ENCODE peak calls at places on chromosomes 13 and 19, in seven cellular contexts. G is H1, Y is tibial nerve, W is K562, I is transverse colon, U is suprapubic skin, B is SK-N-SH. S is an unnamed sample.

GRCh38 chr13:113297370-113297871 is 382 bp downstream of the LAMP1 start:
- DNase-seq in U (no peak), W (peak), Y (no peak), G (no peak), I (peak), B (no peak), S (peak)

GRCh38 chr19:55118401-55118991 is 1.1 kb upstream of the PPP1R12C start:
- DNase-seq in G (peak), B (no peak), W (peak), Y (no peak), I (peak), U (no peak), S (no peak)

GRCh38 chr19:43525836-43526771 is 897 bp downstream of the ETHE1 start:
- DNase-seq in Y (no peak), I (peak), G (peak), B (peak), U (peak), W (no peak), S (no peak)

GRCh38 chr13:106550570-106551135 is 15.2 kb upstream of the EFNB2 start:
- DNase-seq in W (no peak), I (no peak), B (no peak), U (no peak), G (no peak), Y (no peak), S (no peak)

GRCh38 chr19:3701200-3701599 is 932 bp upstream of the PIP5K1C start:
- DNase-seq in I (no peak), Y (no peak), G (no peak), B (no peak), W (no peak), U (no peak), S (no peak)

GRCh38 chr19:42076375-42076944 is 494 bp downstream of the ZNF574 start:
- DNase-seq in G (no peak), U (no peak), W (no peak), I (peak), B (no peak), Y (peak), S (no peak)

GRCh38 chr19:10568444-10568825 is 344 bp downstream of the CDKN2D start:
- DNase-seq in Y (no peak), W (no peak), G (peak), U (no peak), B (no peak), I (peak), S (peak)

GRCh38 chr19:55117063-55117635 is 288 bp downstream of the PPP1R12C start:
- DNase-seq in W (no peak), B (no peak), G (no peak), U (no peak), I (peak), Y (no peak), S (no peak)

GRCh38 chr13:28590450-28590849 is 68.5 kb upstream of the POMP start:
- DNase-seq in I (no peak), G (no peak), Y (no peak), U (no peak), W (no peak), B (no peak), S (no peak)

GRCh38 chr19:13844130-13844631 is 32.8 kb upstream of the NANOS3 start:
- DNase-seq in W (no peak), Y (no peak), B (no peak), U (no peak), I (no peak), G (peak), S (no peak)

GRCh38 chr19:33664744-33665143 is 43.0 kb downstream of the CHST8 start:
- DNase-seq in G (no peak), Y (no peak), B (no peak), W (no peak), I (no peak), U (no peak), S (no peak)

GRCh38 chr13:49833402-49833801 is 40.9 kb upstream of the KPNA3 start:
- DNase-seq in B (no peak), W (no peak), I (no peak), U (no peak), G (no peak), Y (no peak), S (no peak)

GRCh38 chr13:51137250-51137649 is 26.2 kb upstream of the C13orf42 start:
- DNase-seq in W (no peak), I (no peak), G (peak), B (no peak), U (no peak), Y (no peak), S (no peak)

GRCh38 chr13:100658363-100658762 is 16.2 kb downstream of the TMTC4 start:
- DNase-seq in B (no peak), Y (no peak), W (no peak), U (no peak), G (no peak), I (no peak), S (no peak)

GRCh38 chr13:63198076-63198475 is 1782.4 kb upstream of the PCDH20 start:
- DNase-seq in W (no peak), G (no peak), U (no peak), I (no peak), B (no peak), Y (no peak), S (no peak)

GRCh38 chr19:9836021-9836420 is 903 bp downstream of the PIN1 start:
- DNase-seq in I (no peak), Y (no peak), U (no peak), W (peak), B (peak), G (no peak), S (no peak)

GRCh38 chr19:41691268-41691970 is 3.3 kb upstream of the CEACAM7 start:
- DNase-seq in W (peak), B (peak), U (no peak), I (peak), G (peak), Y (no peak), S (no peak)

GRCh38 chr13:53007872-53008271 is 20.7 kb upstream of the OLFM4 start:
- DNase-seq in U (no peak), I (no peak), B (peak), Y (no peak), G (no peak), W (no peak), S (no peak)

GRCh38 chr19:11378319-11379189 is 4.1 kb downstream of the SWSAP1 start:
- DNase-seq in Y (no peak), G (peak), W (peak), I (peak), B (peak), U (no peak), S (no peak)

GRCh38 chr13:25980255-25980654 is 71.6 kb downstream of the SHISA2 start:
- DNase-seq in G (no peak), I (no peak), W (peak), U (no peak), B (peak), Y (no peak), S (no peak)

GRCh38 chr13:90686438-90686837 is 661.0 kb upstream of the MIR17HG start:
- DNase-seq in W (no peak), U (no peak), I (no peak), B (no peak), Y (no peak), G (no peak), S (no peak)

GRCh38 chr13:104847863-104848262 is 1687.6 kb downstream of the EFNB2 start:
- DNase-seq in Y (no peak), I (no peak), B (no peak), G (no peak), U (no peak), W (no peak), S (no peak)

GRCh38 chr19:33622809-33623511 is 1.2 kb downstream of the CHST8 start:
- DNase-seq in B (peak), W (no peak), I (no peak), Y (no peak), G (no peak), U (no peak), S (no peak)

GRCh38 chr19:51185868-51186215 is 39.0 kb upstream of the CD33 start:
- DNase-seq in I (no peak), G (no peak), Y (no peak), B (no peak), U (no peak), W (no peak), S (no peak)

GRCh38 chr19:17565611-17566010 is 10.2 kb downstream of the COLGALT1 start:
- DNase-seq in B (no peak), I (no peak), U (no peak), Y (no peak), W (no peak), G (no peak), S (no peak)

DNA sequence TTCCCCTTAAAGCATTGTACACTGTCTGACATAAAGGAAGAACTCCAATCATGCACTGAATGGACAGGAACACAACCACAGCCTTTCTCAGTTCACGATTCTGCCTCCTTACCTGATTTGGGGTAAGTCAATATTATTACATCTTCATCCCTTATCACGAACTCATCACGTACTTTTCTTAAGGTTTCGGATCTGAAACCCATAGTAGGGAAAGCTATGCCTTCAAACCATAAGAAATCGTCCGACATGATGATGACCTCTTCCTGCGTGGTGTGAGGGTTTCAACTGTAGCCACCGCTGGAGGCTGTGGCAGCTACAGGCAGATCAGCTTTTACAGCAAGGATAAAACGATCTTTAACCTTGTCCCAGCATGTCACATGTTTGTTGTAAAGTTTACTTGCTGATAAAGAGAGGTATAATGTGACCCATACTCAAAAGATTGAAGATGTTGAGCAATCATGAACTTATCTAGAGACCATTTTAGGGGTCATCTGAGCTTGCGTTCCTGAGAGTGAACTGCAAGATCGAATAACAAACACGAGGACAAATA is at the start of gene SULT2A1:
- DNase-seq in W (no peak), Y (no peak), G (no peak), U (no peak), I (no peak), B (no peak), S (peak)
- TF ChIP-seq EP300 in W (no peak), Y (no peak), G (no peak), U (no peak), I (no peak), B (no peak), S (no peak)

DNA sequence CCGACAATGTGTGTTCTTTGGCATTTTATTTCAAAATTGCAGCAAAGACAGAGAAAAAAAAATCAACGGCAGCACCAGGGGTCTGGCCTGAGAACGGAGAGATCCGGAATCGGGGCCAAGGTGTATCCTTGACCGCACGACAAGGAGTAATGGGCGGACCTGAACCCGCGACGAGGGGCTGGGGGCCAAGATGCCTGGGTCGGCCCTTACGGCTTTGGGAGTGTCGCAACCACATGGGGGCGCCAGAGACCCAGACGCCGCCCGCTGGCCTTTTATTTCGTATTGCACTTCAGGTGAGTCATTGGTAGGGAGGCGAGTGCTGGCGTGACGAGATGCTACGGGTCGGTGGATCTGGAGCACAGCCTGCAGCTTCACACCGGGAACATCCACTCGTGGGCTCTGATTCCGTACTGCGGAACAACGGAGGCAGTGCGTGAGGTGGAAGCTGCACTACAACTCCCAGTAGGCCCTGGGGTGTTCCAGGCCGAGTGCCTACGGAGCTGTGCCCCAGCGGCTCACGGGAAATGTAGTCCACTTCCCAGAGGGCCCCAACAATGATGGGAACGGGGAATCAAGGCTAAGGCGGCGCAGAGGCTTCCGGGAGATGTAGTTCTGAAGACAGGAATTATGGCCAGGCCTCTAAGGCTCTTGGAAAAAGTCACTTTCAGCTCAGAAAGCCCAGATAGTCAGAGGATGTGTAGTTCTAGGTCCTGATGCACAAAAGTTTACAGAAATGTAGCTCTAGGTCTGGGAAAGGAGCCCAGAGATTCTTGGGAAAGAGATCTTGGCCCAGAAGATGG is 15.6 kb downstream of the BCAT2 start:
- DNase-seq in W (peak), I (peak), B (peak), U (peak), Y (peak), G (peak), S (peak)
- TF ChIP-seq EP300 in W (peak), I (no peak), B (no peak), U (no peak), Y (peak), G (no peak), S (peak)

GRCh38 chr13:36371185-36371584 is 25.0 kb upstream of the SPART start:
- DNase-seq in Y (no peak), B (no peak), U (no peak), W (no peak), I (no peak), G (no peak), S (no peak)
- TF ChIP-seq EP300 in Y (no peak), B (no peak), U (no peak), W (no peak), I (no peak), G (no peak), S (no peak)

DNA sequence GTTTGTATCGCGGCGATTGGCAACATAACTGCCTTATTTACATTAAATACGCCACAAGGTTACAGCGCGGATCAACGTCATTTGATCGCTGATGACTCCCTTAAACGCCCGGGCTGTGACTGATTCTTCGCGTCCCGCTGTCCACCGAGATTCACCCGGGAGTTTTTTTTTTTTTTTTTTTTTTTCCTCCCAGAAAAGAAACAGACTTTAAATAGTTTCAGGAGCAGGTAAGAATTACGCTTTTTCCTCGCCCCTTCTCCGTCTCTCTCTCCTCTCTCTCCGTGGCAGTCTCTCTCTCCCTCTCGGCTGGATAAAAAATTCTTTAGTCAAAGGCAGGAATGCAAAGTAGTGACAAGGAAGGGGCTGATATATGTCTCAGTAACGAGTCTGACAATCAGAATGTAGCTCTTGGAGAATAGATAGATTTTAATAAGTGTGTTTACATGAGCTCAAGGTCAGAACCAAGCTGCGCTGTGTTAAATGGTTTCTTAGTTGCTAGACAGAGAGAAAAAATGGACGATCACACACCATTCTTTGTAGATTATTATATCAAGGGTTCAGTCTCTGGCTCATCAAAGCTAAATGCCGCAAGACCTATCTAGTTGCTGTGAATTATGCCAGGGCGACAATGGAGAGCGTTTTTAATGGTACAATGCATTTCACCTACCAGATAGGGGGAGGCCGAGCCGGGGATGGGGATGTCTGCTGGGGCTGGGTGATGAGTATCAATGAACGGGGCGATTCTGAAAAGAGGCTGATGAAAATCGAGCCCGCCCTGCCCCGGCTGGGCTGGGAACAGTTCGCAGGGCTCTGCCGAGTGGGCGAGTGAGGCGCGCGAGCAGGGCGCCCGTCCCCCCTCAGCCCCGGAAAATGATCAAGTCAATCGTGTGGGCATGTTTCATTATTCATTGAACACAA is 147.2 kb upstream of the ZNF536 start:
- DNase-seq in B (peak), W (no peak), I (no peak), U (no peak), Y (no peak), G (no peak), S (peak)
- TF ChIP-seq EP300 in B (no peak), W (no peak), I (no peak), U (no peak), Y (no peak), G (no peak), S (no peak)

GRCh38 chr19:34673590-34673989 is 3.4 kb downstream of the SCGB2B2 start:
- DNase-seq in G (no peak), Y (no peak), W (no peak), B (no peak), I (no peak), U (no peak), S (no peak)
- TF ChIP-seq EP300 in G (no peak), Y (no peak), W (no peak), B (no peak), I (no peak), U (no peak), S (no peak)

DNA sequence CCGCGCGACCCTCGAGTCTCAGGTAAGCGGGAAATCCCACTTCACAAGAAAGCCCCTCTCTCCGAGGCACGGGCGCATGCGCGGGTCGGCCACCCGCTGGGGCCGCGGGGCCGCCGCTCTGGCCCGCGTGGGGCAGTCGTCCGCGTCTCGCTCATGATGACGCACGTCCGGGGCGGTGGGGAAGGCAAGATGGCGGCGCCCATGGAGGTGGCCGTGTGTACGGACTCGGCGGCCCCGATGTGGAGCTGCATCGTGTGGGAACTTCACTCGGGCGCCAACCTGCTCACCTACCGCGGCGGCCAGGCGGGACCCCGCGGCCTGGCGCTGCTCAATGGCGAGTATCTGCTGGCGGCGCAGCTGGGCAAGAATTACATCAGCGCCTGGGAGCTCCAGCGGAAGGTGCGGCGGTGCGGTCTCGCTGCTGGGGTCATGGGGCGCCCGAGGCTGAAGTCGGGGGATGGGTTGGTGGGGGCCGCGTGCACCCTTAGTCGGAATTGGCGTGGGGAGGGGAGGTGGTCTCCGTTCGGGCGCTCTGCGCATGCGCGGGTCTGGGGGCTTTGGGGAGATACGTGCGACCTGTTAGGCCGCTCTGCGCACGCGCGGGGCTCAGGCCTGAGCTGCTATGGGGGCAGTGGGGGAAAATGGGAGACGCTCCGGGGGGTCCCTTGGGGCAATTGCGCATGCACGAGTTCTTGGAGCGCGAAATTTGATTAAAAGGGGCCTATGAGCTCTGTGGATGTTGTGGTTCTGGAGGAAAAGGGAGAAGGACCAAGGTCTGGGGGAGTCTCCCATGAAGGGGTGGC is at the start of gene WDR18:
- DNase-seq in G (peak), W (peak), I (peak), B (peak), U (peak), Y (peak), S (peak)
- TF ChIP-seq EP300 in G (no peak), W (no peak), I (no peak), B (no peak), U (no peak), Y (peak), S (no peak)